ENCODE peak calls at places on chromosomes 12 and 14, in four cellular contexts. C is HTR-8/SVneo, I is iris pigment epithelial cell, W is SW 1271. A is an unnamed sample.

GRCh38 chr12:6180300-6181051 is 19.7 kb upstream of the CD9 start:
- DNase-seq in W (peak), C (peak), I (peak), A (peak)

GRCh38 chr14:72649603-72650227 is 244.2 kb downstream of the DPF3 start:
- DNase-seq in I (no peak), W (no peak), C (no peak), A (no peak)

GRCh38 chr12:71731439-71732356 is 23.0 kb upstream of the RAB21 start:
- DNase-seq in C (peak), W (no peak), I (peak), A (peak)

GRCh38 chr12:84497819-84498218 is 414.8 kb downstream of the SLC6A15 start:
- DNase-seq in I (no peak), C (no peak), W (no peak), A (peak)

GRCh38 chr12:87793134-87793533 is 236.1 kb downstream of the C12orf50 start:
- DNase-seq in I (peak), C (no peak), W (no peak), A (no peak)

GRCh38 chr14:36293824-36294223 is 26.6 kb downstream of the MBIP start:
- DNase-seq in C (no peak), I (peak), W (no peak), A (peak)

GRCh38 chr12:12449533-12450025 is 92.7 kb downstream of the BORCS5 start:
- DNase-seq in I (peak), W (no peak), C (no peak), A (peak)

GRCh38 chr14:51328089-51328941 is 88.3 kb downstream of the TMX1 start:
- DNase-seq in I (peak), C (no peak), W (no peak), A (peak)

A was measured in mesenchymal stem cell.